ENCODE peak calls at places on chromosome 10, in ten cellular contexts. T is foreskin keratinocyte; X is uterus; S is ovary; J is erythroblast; V is AG04450; O is stimulated activated CD4-positive, alpha-beta T cell treated with anti-CD3 and anti-CD28 coated beads, Interleukin-2, amount 100 ng/mL, for 48 hours; Z is body of pancreas; U is GOT3; I is OCI-M1. R is an unnamed sample.

GRCh38 chr10:129622736-129623135 is 155.7 kb downstream of the MGMT start:
- DNase-seq in I (no peak), J (no peak), O (no peak), V (peak), T (no peak), Z (no peak), U (no peak), X (no peak), S (no peak), R (no peak)

GRCh38 chr10:76868088-76868949 is 769.3 kb downstream of the KCNMA1 start:
- DNase-seq in U (no peak), S (no peak), Z (no peak), V (no peak), T (no peak), X (no peak), O (no peak), I (no peak), J (no peak), R (no peak)

GRCh38 chr10:7054915-7055314 is 355.9 kb downstream of the SFMBT2 start:
- DNase-seq in U (no peak), T (no peak), O (no peak), V (no peak), Z (no peak), S (no peak), X (no peak), I (peak), J (peak), R (no peak)

GRCh38 chr10:60384708-60385398 is 4.8 kb downstream of the ANK3 start:
- DNase-seq in X (no peak), S (peak), V (peak), J (no peak), T (peak), U (no peak), O (no peak), Z (peak), I (no peak), R (no peak)

GRCh38 chr10:340646-341045 is 205.4 kb downstream of the ZMYND11 start:
- DNase-seq in X (no peak), U (no peak), I (no peak), V (no peak), S (no peak), Z (no peak), T (no peak), O (no peak), J (no peak), R (no peak)

GRCh38 chr10:120495226-120495625 is 38.2 kb downstream of the PLPP4 start:
- DNase-seq in T (no peak), I (no peak), Z (peak), X (no peak), J (no peak), O (no peak), S (no peak), U (no peak), V (no peak), R (no peak)

GRCh38 chr10:107689318-107689717 is 524.8 kb upstream of the SORCS1 start:
- DNase-seq in X (no peak), S (no peak), Z (no peak), T (no peak), O (no peak), J (no peak), U (no peak), I (peak), V (no peak), R (no peak)

GRCh38 chr10:117260094-117260493 is 19.2 kb downstream of the SLC18A2 start:
- DNase-seq in Z (no peak), T (no peak), X (no peak), V (no peak), O (no peak), S (no peak), I (no peak), U (no peak), J (no peak), R (no peak)

GRCh38 chr10:48792687-48793096 is 108.0 kb downstream of the WDFY4 start:
- DNase-seq in U (no peak), J (no peak), Z (no peak), S (no peak), O (no peak), X (no peak), I (peak), T (peak), V (peak), R (no peak)

GRCh38 chr10:59079386-59080226 is 96.8 kb upstream of the PHYHIPL start:
- DNase-seq in S (no peak), J (no peak), T (peak), Z (no peak), U (no peak), I (no peak), O (no peak), X (no peak), V (peak), R (no peak)

GRCh38 chr10:71767420-71768035 is 5.8 kb downstream of the VSIR start:
- DNase-seq in U (no peak), S (peak), Z (peak), I (no peak), X (peak), J (no peak), O (no peak), T (no peak), V (no peak), R (no peak)

GRCh38 chr10:123390874-123391273 is 236.7 kb downstream of the BUB3 start:
- DNase-seq in O (no peak), I (no peak), X (no peak), J (no peak), V (no peak), Z (no peak), T (no peak), U (no peak), S (no peak), R (no peak)

GRCh38 chr10:6912424-6912823 is 332.3 kb upstream of the PRKCQ start:
- DNase-seq in X (no peak), V (no peak), T (peak), Z (no peak), S (no peak), I (no peak), U (no peak), O (no peak), J (no peak), R (no peak)

GRCh38 chr10:43105119-43105792 is 28.4 kb downstream of the RET start:
- DNase-seq in V (no peak), J (peak), S (peak), T (peak), X (peak), Z (peak), I (peak), U (peak), O (peak), R (peak)

GRCh38 chr10:9028211-9028610 is 973.7 kb downstream of the GATA3 start:
- DNase-seq in I (no peak), O (no peak), V (no peak), T (peak), S (no peak), X (no peak), J (no peak), U (no peak), Z (no peak), R (no peak)

GRCh38 chr10:68598978-68599753 is 39.0 kb downstream of the TET1 start:
- DNase-seq in S (peak), V (peak), J (no peak), I (no peak), O (no peak), Z (peak), T (no peak), U (no peak), X (peak), R (no peak)

GRCh38 chr10:8487346-8487745 is 432.9 kb downstream of the GATA3 start:
- DNase-seq in I (no peak), O (no peak), V (no peak), T (no peak), Z (no peak), X (no peak), U (no peak), S (no peak), J (no peak), R (no peak)

GRCh38 chr10:554182-554848 is 135.2 kb downstream of the DIP2C start:
- DNase-seq in X (no peak), V (no peak), Z (no peak), S (no peak), T (peak), U (no peak), I (no peak), O (no peak), J (no peak), R (no peak)

GRCh38 chr10:85045046-85045445 is 716.7 kb downstream of the CCSER2 start:
- DNase-seq in U (no peak), S (no peak), Z (no peak), J (no peak), V (no peak), T (no peak), O (no peak), I (no peak), X (no peak), R (no peak)

GRCh38 chr10:87634311-87634710 is 25.4 kb upstream of the PAPSS2 start:
- DNase-seq in V (no peak), X (no peak), I (no peak), Z (no peak), U (no peak), O (no peak), S (no peak), T (no peak), J (no peak), R (no peak)

R was measured in thoracic aorta.